ENCODE peak calls at places on chromosomes 11 and 22, in six cellular contexts. Y is IMR-90, N is neuronal stem cell, M is H1, D is mesenchymal stem cell, V is trophoblast cell. K is an unnamed sample.

GRCh38 chr11:109421981-109422590 is at the start of gene C11orf87:
- DNase-seq in Y (no peak), N (peak), M (peak), D (peak), V (no peak), K (peak)

GRCh38 chr11:74255741-74256369 is 55.6 kb downstream of the P4HA3 start:
- DNase-seq in Y (peak), N (peak), M (peak), D (peak), V (peak), K (peak)

GRCh38 chr11:118003021-118003423 is 16.8 kb downstream of the IL10RA start:
- DNase-seq in Y (no peak), N (no peak), M (no peak), D (no peak), V (no peak), K (no peak)

GRCh38 chr11:118529584-118530175 is 1.3 kb upstream of the TMEM25 start:
- DNase-seq in Y (no peak), N (no peak), M (no peak), D (no peak), V (no peak), K (peak)

GRCh38 chr11:87255589-87255988 is 217.9 kb downstream of the TMEM135 start:
- DNase-seq in Y (no peak), N (no peak), M (no peak), D (no peak), V (no peak), K (no peak)

GRCh38 chr11:76208438-76208828 is 2.1 kb upstream of the WNT11 start:
- DNase-seq in Y (no peak), N (no peak), M (no peak), D (no peak), V (no peak), K (no peak)

GRCh38 chr11:29963068-29963467 is 53.8 kb downstream of the KCNA4 start:
- DNase-seq in Y (no peak), N (no peak), M (no peak), D (no peak), V (no peak), K (no peak)

GRCh38 chr22:31604137-31604705 is 57.8 kb downstream of the PISD start:
- DNase-seq in Y (no peak), N (no peak), M (no peak), D (no peak), V (no peak), K (no peak)

GRCh38 chr22:31286360-31287255 is 5.7 kb downstream of the PIK3IP1 start:
- DNase-seq in Y (no peak), N (no peak), M (no peak), D (peak), V (no peak), K (no peak)

GRCh38 chr11:102930451-102930850 is 25.1 kb downstream of the MMP13 start:
- DNase-seq in Y (no peak), N (no peak), M (no peak), D (no peak), V (no peak), K (no peak)

GRCh38 chr11:69108030-69108429 is 47.7 kb upstream of the SMIM38 start:
- DNase-seq in Y (no peak), N (no peak), M (no peak), D (no peak), V (no peak), K (no peak)

GRCh38 chr11:9565822-9566560 is 7.5 kb upstream of the WEE1 start:
- DNase-seq in Y (peak), N (peak), M (peak), D (peak), V (peak), K (peak)

GRCh38 chr22:38348751-38349496 is 31.7 kb upstream of the CSNK1E start:
- DNase-seq in Y (no peak), N (no peak), M (no peak), D (no peak), V (no peak), K (no peak)

GRCh38 chr11:95230054-95231034 is 658 bp downstream of the SESN3 start:
- DNase-seq in Y (no peak), N (peak), M (no peak), D (peak), V (peak), K (peak)

GRCh38 chr11:64767344-64768299 is 7.8 kb upstream of the PYGM start:
- DNase-seq in Y (peak), N (peak), M (no peak), D (peak), V (peak), K (peak)

GRCh38 chr11:130561441-130561881 is 113.0 kb downstream of the ADAMTS15 start:
- DNase-seq in Y (peak), N (no peak), M (no peak), D (peak), V (peak), K (no peak)

GRCh38 chr11:31607914-31608313 is 98.3 kb downstream of the ELP4 start:
- DNase-seq in Y (no peak), N (no peak), M (no peak), D (no peak), V (no peak), K (no peak)

GRCh38 chr22:35648066-35649025 is at the start of gene APOL6:
- DNase-seq in Y (peak), N (no peak), M (no peak), D (peak), V (peak), K (no peak)

GRCh38 chr11:129849447-129850130 is 33.9 kb downstream of the TMEM45B start:
- DNase-seq in Y (no peak), N (no peak), M (no peak), D (no peak), V (peak), K (no peak)

GRCh38 chr11:71200172-71200716 is 52.1 kb downstream of the SHANK2 start:
- DNase-seq in Y (no peak), N (no peak), M (no peak), D (peak), V (peak), K (no peak)

GRCh38 chr11:17439316-17439782 is 37.3 kb downstream of the ABCC8 start:
- DNase-seq in Y (no peak), N (no peak), M (no peak), D (no peak), V (no peak), K (peak)

GRCh38 chr11:62439785-62440602 is 21.2 kb downstream of the SCGB1A1 start:
- DNase-seq in Y (peak), N (no peak), M (no peak), D (no peak), V (no peak), K (no peak)

GRCh38 chr11:8006349-8006977 is 19.3 kb downstream of the EIF3F start:
- DNase-seq in Y (peak), N (peak), M (no peak), D (peak), V (peak), K (peak)

GRCh38 chr11:5626191-5626590 is 1.4 kb downstream of the TRIM34 start:
- DNase-seq in Y (peak), N (no peak), M (no peak), D (peak), V (peak), K (no peak)

GRCh38 chr11:44784438-44784760 is 57.6 kb downstream of the TSPAN18 start:
- DNase-seq in Y (no peak), N (no peak), M (no peak), D (no peak), V (no peak), K (no peak)

GRCh38 chr11:125280646-125281045 is 116.1 kb downstream of the PKNOX2 start:
- DNase-seq in Y (no peak), N (no peak), M (no peak), D (no peak), V (no peak), K (no peak)

GRCh38 chr22:29245626-29246385 is 22.0 kb downstream of the RHBDD3 start:
- DNase-seq in Y (peak), N (peak), M (no peak), D (peak), V (peak), K (peak)

GRCh38 chr22:20015187-20015625 is 1.4 kb downstream of the ARVCF start:
- DNase-seq in Y (no peak), N (no peak), M (no peak), D (no peak), V (no peak), K (no peak)

GRCh38 chr22:46596819-46597218 is 23.4 kb upstream of the GRAMD4 start:
- DNase-seq in Y (no peak), N (no peak), M (no peak), D (no peak), V (peak), K (peak)

GRCh38 chr11:126823271-126823670 is 177.3 kb downstream of the KIRREL3 start:
- DNase-seq in Y (no peak), N (no peak), M (no peak), D (no peak), V (no peak), K (peak)

GRCh38 chr11:74731301-74732094 is at the start of gene CHRDL2:
- DNase-seq in Y (peak), N (no peak), M (no peak), D (peak), V (no peak), K (peak)

GRCh38 chr11:103480421-103480820 is 371.2 kb downstream of the DYNC2H1 start:
- DNase-seq in Y (peak), N (no peak), M (no peak), D (peak), V (no peak), K (no peak)

GRCh38 chr11:96311120-96311568 is 31.9 kb downstream of the MAML2 start:
- DNase-seq in Y (peak), N (no peak), M (no peak), D (no peak), V (no peak), K (no peak)

GRCh38 chr11:118789501-118790356 is 1.2 kb downstream of the DDX6 start:
- DNase-seq in Y (no peak), N (peak), M (no peak), D (peak), V (no peak), K (peak)

GRCh38 chr11:19392321-19392720 is 151.6 kb upstream of the E2F8 start:
- DNase-seq in Y (no peak), N (no peak), M (no peak), D (no peak), V (no peak), K (no peak)

GRCh38 chr22:47409501-47410275 is 647.2 kb downstream of the TBC1D22A start:
- DNase-seq in Y (no peak), N (no peak), M (no peak), D (no peak), V (no peak), K (no peak)

GRCh38 chr11:118144301-118144701 is 8.3 kb downstream of the SCN4B start:
- DNase-seq in Y (no peak), N (no peak), M (no peak), D (no peak), V (no peak), K (no peak)

GRCh38 chr11:112255075-112255739 is 5.5 kb downstream of the PLET1 start:
- DNase-seq in Y (peak), N (no peak), M (no peak), D (peak), V (peak), K (no peak)

GRCh38 chr11:47373876-47374820 is 4.2 kb downstream of the SPI1 start:
- DNase-seq in Y (peak), N (peak), M (peak), D (peak), V (peak), K (peak)

GRCh38 chr11:128516886-128517285 is 70.5 kb downstream of the ETS1 start:
- DNase-seq in Y (no peak), N (no peak), M (no peak), D (no peak), V (no peak), K (no peak)
- H3K23ac ChIP-seq in Y (peak), N (no peak), M (no peak), D (no peak), V (no peak), K (no peak)

GRCh38 chr11:1761857-1762536 is 1.7 kb downstream of the CTSD start:
- DNase-seq in Y (no peak), N (no peak), M (no peak), D (no peak), V (no peak), K (no peak)
- H3K4me3 ChIP-seq in Y (no peak), N (no peak), M (no peak), D (peak), V (no peak), K (no peak)

DNA sequence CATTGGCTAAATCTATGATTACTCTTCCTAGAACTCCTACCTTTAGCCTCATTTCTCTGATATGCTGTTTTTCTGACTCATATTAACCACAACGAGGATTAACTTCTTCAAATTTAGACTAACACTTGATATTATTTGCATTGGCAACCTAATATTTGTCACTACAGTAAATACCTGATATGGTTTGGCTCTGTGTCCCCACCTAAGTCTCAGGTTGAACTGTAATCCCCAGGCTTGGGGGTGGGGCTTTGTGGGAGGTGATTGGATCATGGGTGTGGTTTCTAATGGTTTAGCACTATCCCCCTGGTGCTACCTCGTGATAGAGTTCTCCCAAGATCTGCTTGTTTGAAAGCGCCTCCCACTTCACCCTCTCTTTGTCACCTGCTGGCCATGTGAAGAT is 17.1 kb upstream of the MED17 start:
- DNase-seq in Y (no peak), N (no peak), M (no peak), D (no peak), V (no peak), K (peak)
- H3K23ac ChIP-seq in Y (no peak), N (no peak), M (no peak), D (no peak), V (no peak), K (no peak)

GRCh38 chr11:14971865-14972580 is at the start of gene CALCA:
- DNase-seq in Y (no peak), N (no peak), M (no peak), D (peak), V (no peak), K (peak)

GRCh38 chr11:14972581-14973490 is 685 bp upstream of the CALCA start:
- DNase-seq in Y (no peak), N (no peak), M (no peak), D (no peak), V (no peak), K (peak)

GRCh38 chr11:14974723-14975587 is 2.8 kb upstream of the CALCA start:
- DNase-seq in Y (peak), N (peak), M (no peak), D (peak), V (peak), K (peak)

GRCh38 chr11:14974021-14974698 is 2.0 kb upstream of the CALCA start:
- DNase-seq in Y (no peak), N (peak), M (no peak), D (peak), V (no peak), K (peak)

DNA sequence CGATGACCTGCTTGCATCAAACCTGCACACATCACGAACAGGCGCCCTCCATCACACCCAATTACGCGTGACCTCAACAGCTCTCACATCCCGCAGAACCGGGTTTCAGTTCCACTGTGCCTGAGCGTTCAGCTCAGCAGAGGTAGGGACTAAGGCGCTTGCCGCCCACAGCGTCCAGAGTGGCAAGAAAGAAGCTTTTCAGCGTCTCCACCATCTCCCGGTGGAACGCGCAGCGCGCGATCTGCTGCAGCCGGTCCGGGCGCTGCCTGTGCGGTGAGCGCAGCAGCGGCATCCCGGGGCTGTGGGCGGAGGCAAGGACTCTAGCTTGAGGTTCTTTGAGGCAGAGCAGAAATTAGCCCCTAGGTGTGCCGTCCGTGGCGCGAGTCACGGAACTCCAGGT is 1.5 kb upstream of the CALCA start:
- DNase-seq in Y (peak), N (peak), M (no peak), D (peak), V (no peak), K (peak)
- H3K4me3 ChIP-seq in Y (no peak), N (peak), M (peak), D (peak), V (no peak), K (no peak)

GRCh38 chr11:122690292-122690691 is 34.8 kb downstream of the UBASH3B start:
- DNase-seq in Y (no peak), N (no peak), M (no peak), D (no peak), V (no peak), K (no peak)

GRCh38 chr11:122685041-122685440 is 29.5 kb downstream of the UBASH3B start:
- DNase-seq in Y (no peak), N (no peak), M (no peak), D (no peak), V (no peak), K (no peak)

GRCh38 chr11:122682464-122682863 is 26.9 kb downstream of the UBASH3B start:
- DNase-seq in Y (no peak), N (no peak), M (no peak), D (no peak), V (no peak), K (no peak)

GRCh38 chr11:122681731-122682130 is 26.2 kb downstream of the UBASH3B start:
- DNase-seq in Y (no peak), N (no peak), M (no peak), D (peak), V (no peak), K (peak)

DNA sequence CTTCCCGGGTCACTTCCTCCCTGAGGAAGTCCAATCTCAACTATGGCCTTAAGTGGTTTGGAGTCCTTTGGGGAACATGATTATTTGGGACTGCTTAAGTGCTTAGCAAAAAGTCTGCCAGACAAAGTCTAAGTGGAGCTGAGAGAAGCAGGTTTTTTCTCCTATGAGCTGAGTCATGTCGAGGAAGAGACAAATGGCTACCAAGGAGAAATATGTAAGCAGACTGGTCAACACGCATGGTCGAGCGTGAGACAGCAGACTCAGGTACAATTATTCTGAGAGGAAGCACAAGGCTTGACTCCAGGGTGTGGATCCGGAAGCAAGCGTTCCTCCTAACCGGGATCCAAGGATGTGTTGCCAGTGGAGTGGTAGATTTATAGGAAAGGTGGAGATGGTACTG is 30.6 kb downstream of the UBASH3B start:
- DNase-seq in Y (peak), N (no peak), M (no peak), D (peak), V (peak), K (no peak)
- H3K23ac ChIP-seq in Y (peak), N (no peak), M (no peak), D (no peak), V (no peak), K (no peak)

DNA sequence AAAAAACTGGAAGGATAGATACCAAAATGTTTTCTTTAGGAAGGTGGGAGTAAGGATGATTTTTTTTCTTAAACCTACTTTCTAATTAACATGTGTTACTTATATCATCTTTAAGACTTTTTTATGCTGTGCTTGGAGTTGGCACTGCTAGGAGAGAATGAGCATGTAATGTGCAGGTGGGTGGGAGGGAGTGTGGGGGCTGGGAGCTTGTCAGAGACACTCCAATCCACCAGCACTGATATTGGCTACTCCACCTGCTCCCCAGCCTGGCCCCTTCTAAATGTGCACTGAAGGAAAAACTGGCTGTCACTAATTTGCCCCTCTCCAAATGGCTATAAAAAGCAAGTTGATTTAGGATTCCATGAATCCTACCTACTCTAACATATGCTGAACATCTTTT is 44.4 kb upstream of the BMAL1 start:
- DNase-seq in Y (no peak), N (no peak), M (no peak), D (no peak), V (no peak), K (no peak)
- H3K4me3 ChIP-seq in Y (no peak), N (no peak), M (no peak), D (no peak), V (no peak), K (no peak)

GRCh38 chr11:13896990-13897353 is 65.6 kb upstream of the SPON1 start:
- DNase-seq in Y (no peak), N (no peak), M (no peak), D (no peak), V (no peak), K (no peak)
- H3K23ac ChIP-seq in Y (no peak), N (no peak), M (no peak), D (no peak), V (no peak), K (no peak)

GRCh38 chr11:11148598-11148997 is 204.5 kb downstream of the CSNK2A3 start:
- DNase-seq in Y (no peak), N (no peak), M (no peak), D (no peak), V (no peak), K (peak)
- H3K4me3 ChIP-seq in Y (no peak), N (no peak), M (no peak), D (no peak), V (no peak), K (no peak)